ENCODE peak calls at places on chromosomes 5 and 9, in seven cellular contexts. One of them, this sample, is unnamed.

GRCh38 chr9:108783318-108784127 is 72.3 kb downstream of the ACTL7B start:
- DNase-seq in HCT116: no peak
- DNase-seq in GM12878: no peak
- DNase-seq in SK-N-SH: no peak
- DNase-seq in HepG2: no peak
- DNase-seq in H1: no peak
- DNase-seq in K562: no peak
- DNase-seq in this sample: no peak

GRCh38 chr9:70746316-70746715 is 331.9 kb upstream of the KLF9 start:
- DNase-seq in HepG2: no peak
- DNase-seq in H1: no peak
- DNase-seq in HCT116: no peak
- DNase-seq in K562: no peak
- DNase-seq in SK-N-SH: no peak
- DNase-seq in GM12878: no peak
- DNase-seq in this sample: no peak

GRCh38 chr5:138177936-138178515 is 404 bp downstream of the BRD8 start:
- DNase-seq in SK-N-SH: peak; percentile 55
- DNase-seq in H1: no peak
- DNase-seq in K562: peak; percentile 67
- DNase-seq in HCT116: no peak
- DNase-seq in HepG2: peak; percentile 23
- DNase-seq in GM12878: no peak
- DNase-seq in this sample: peak; percentile 52

GRCh38 chr9:128554155-128554862 is 1.9 kb downstream of the SPTAN1 start:
- DNase-seq in HepG2: peak; percentile 85
- DNase-seq in GM12878: peak; percentile 27
- DNase-seq in H1: peak; percentile 51
- DNase-seq in K562: peak; percentile 46
- DNase-seq in HCT116: peak; percentile 35
- DNase-seq in SK-N-SH: peak; percentile 37
- DNase-seq in this sample: peak; percentile 60

GRCh38 chr5:145827275-145827674 is 7.9 kb downstream of the PRELID2 start:
- DNase-seq in SK-N-SH: no peak
- DNase-seq in GM12878: no peak
- DNase-seq in HCT116: no peak
- DNase-seq in K562: peak; percentile 44
- DNase-seq in H1: no peak
- DNase-seq in HepG2: no peak
- DNase-seq in this sample: no peak

GRCh38 chr9:108478871-108479332 is 376.9 kb downstream of the ACTL7B start:
- DNase-seq in HepG2: peak; percentile 25
- DNase-seq in H1: no peak
- DNase-seq in K562: no peak
- DNase-seq in SK-N-SH: no peak
- DNase-seq in HCT116: no peak
- DNase-seq in GM12878: peak; percentile 15
- DNase-seq in this sample: peak; percentile 51

GRCh38 chr9:100082786-100083185 is 16.0 kb downstream of the ERP44 start:
- DNase-seq in SK-N-SH: no peak
- DNase-seq in HCT116: no peak
- DNase-seq in HepG2: no peak
- DNase-seq in K562: no peak
- DNase-seq in H1: no peak
- DNase-seq in GM12878: no peak
- DNase-seq in this sample: no peak

GRCh38 chr9:33787839-33788238 is 7.5 kb upstream of the PRSS3 start:
- DNase-seq in SK-N-SH: no peak
- DNase-seq in H1: no peak
- DNase-seq in HepG2: no peak
- DNase-seq in K562: no peak
- DNase-seq in HCT116: no peak
- DNase-seq in GM12878: no peak
- DNase-seq in this sample: no peak

GRCh38 chr9:121278535-121279169 is 10.7 kb downstream of the GSN start:
- DNase-seq in HepG2: no peak
- DNase-seq in GM12878: peak; percentile 11
- DNase-seq in HCT116: peak; percentile 59
- DNase-seq in K562: peak; percentile 60
- DNase-seq in H1: no peak
- DNase-seq in SK-N-SH: peak; percentile 59
- DNase-seq in this sample: peak; percentile 35

GRCh38 chr5:59116231-59116900 is 533.5 kb downstream of the RAB3C start:
- DNase-seq in K562: no peak
- DNase-seq in GM12878: no peak
- DNase-seq in HepG2: no peak
- DNase-seq in SK-N-SH: no peak
- DNase-seq in HCT116: no peak
- DNase-seq in H1: no peak
- DNase-seq in this sample: no peak

GRCh38 chr9:118222375-118222774 is 518.2 kb downstream of the TLR4 start:
- DNase-seq in HCT116: no peak
- DNase-seq in H1: no peak
- DNase-seq in SK-N-SH: no peak
- DNase-seq in K562: no peak
- DNase-seq in HepG2: no peak
- DNase-seq in GM12878: no peak
- DNase-seq in this sample: no peak

GRCh38 chr5:165459232-165459631 is 1953.8 kb downstream of the MAT2B start:
- DNase-seq in HCT116: no peak
- DNase-seq in GM12878: no peak
- DNase-seq in K562: no peak
- DNase-seq in SK-N-SH: no peak
- DNase-seq in HepG2: no peak
- DNase-seq in H1: no peak
- DNase-seq in this sample: no peak

GRCh38 chr5:38796000-38796738 is 49.6 kb upstream of the OSMR start:
- DNase-seq in H1: no peak
- DNase-seq in SK-N-SH: no peak
- DNase-seq in HCT116: no peak
- DNase-seq in K562: no peak
- DNase-seq in HepG2: no peak
- DNase-seq in GM12878: no peak
- DNase-seq in this sample: no peak

DNA sequence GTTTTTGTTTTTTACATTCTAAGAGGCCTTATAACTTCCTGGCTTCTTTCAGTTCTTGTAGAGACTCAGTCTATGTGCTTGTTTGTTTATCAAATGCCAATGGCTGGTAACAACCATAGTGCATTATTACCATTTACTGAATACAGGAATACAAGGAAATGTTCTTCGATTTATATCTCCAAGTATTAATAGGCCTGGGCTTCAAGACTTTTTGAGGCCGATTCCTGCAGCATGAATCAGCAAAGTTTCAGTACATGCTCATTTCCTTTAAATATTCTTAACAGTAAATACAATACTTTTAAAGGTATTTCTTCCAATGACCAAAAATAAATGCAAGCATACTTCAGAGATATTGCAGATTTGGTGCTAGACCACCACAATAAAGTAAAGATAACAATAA is 535.3 kb downstream of the EFNA5 start:
- DNase-seq in SK-N-SH: no peak
- DNase-seq in H1: no peak
- DNase-seq in HCT116: no peak
- DNase-seq in K562: no peak
- DNase-seq in HepG2: no peak
- DNase-seq in GM12878: no peak
- DNase-seq in this sample: no peak
- TF ChIP-seq JUND in SK-N-SH: peak; percentile 32
- TF ChIP-seq JUND in H1: no peak
- TF ChIP-seq JUND in HCT116: no peak
- TF ChIP-seq JUND in K562: no peak
- TF ChIP-seq JUND in HepG2: no peak
- TF ChIP-seq JUND in GM12878: no peak
- TF ChIP-seq JUND in this sample: no peak

GRCh38 chr5:179820127-179820482 is 600 bp upstream of the SQSTM1 start:
- DNase-seq in HepG2: no peak
- DNase-seq in SK-N-SH: no peak
- DNase-seq in GM12878: no peak
- DNase-seq in HCT116: no peak
- DNase-seq in H1: peak; percentile 67
- DNase-seq in K562: no peak
- DNase-seq in this sample: no peak

GRCh38 chr5:179821298-179822058 is 773 bp downstream of the SQSTM1 start:
- DNase-seq in K562: peak; percentile 85
- DNase-seq in HepG2: peak; percentile 80
- DNase-seq in SK-N-SH: peak; percentile 98
- DNase-seq in H1: peak; percentile 80
- DNase-seq in GM12878: no peak
- DNase-seq in HCT116: peak; percentile 81
- DNase-seq in this sample: peak; percentile 99

GRCh38 chr5:179819296-179820126 is 1.2 kb upstream of the SQSTM1 start:
- DNase-seq in HepG2: peak; percentile 82
- DNase-seq in GM12878: no peak
- DNase-seq in K562: peak; percentile 57
- DNase-seq in H1: peak; percentile 79
- DNase-seq in HCT116: no peak
- DNase-seq in SK-N-SH: peak; percentile 59
- DNase-seq in this sample: peak; percentile 68

GRCh38 chr5:179822059-179822432 is 1.3 kb downstream of the SQSTM1 start:
- DNase-seq in H1: no peak
- DNase-seq in K562: no peak
- DNase-seq in GM12878: no peak
- DNase-seq in HCT116: no peak
- DNase-seq in SK-N-SH: no peak
- DNase-seq in HepG2: no peak
- DNase-seq in this sample: no peak

GRCh38 chr5:179820483-179821297 is at the start of gene SQSTM1:
- DNase-seq in H1: peak; percentile 88
- DNase-seq in GM12878: no peak
- DNase-seq in HepG2: peak; percentile 45
- DNase-seq in SK-N-SH: peak; percentile 95
- DNase-seq in HCT116: no peak
- DNase-seq in K562: peak; percentile 80
- DNase-seq in this sample: peak; percentile 85
- TF ChIP-seq JUND in H1: no peak
- TF ChIP-seq JUND in GM12878: peak; percentile 18
- TF ChIP-seq JUND in HepG2: no peak
- TF ChIP-seq JUND in SK-N-SH: no peak
- TF ChIP-seq JUND in HCT116: no peak
- TF ChIP-seq JUND in K562: no peak
- TF ChIP-seq JUND in this sample: no peak

GRCh38 chr5:2143646-2144386 is 261.1 kb upstream of the IRX4 start:
- DNase-seq in H1: no peak
- DNase-seq in HCT116: no peak
- DNase-seq in K562: no peak
- DNase-seq in GM12878: no peak
- DNase-seq in SK-N-SH: no peak
- DNase-seq in HepG2: no peak
- DNase-seq in this sample: no peak

GRCh38 chr5:2140501-2140900 is 257.8 kb upstream of the IRX4 start:
- DNase-seq in K562: no peak
- DNase-seq in HepG2: no peak
- DNase-seq in H1: no peak
- DNase-seq in HCT116: no peak
- DNase-seq in SK-N-SH: no peak
- DNase-seq in GM12878: no peak
- DNase-seq in this sample: no peak

GRCh38 chr5:2143088-2143487 is 260.4 kb upstream of the IRX4 start:
- DNase-seq in HepG2: no peak
- DNase-seq in H1: no peak
- DNase-seq in SK-N-SH: no peak
- DNase-seq in HCT116: no peak
- DNase-seq in K562: peak; percentile 38
- DNase-seq in GM12878: no peak
- DNase-seq in this sample: no peak

GRCh38 chr5:2141254-2142000 is 258.7 kb upstream of the IRX4 start:
- DNase-seq in H1: no peak
- DNase-seq in HepG2: no peak
- DNase-seq in HCT116: no peak
- DNase-seq in GM12878: no peak
- DNase-seq in K562: no peak
- DNase-seq in SK-N-SH: no peak
- DNase-seq in this sample: no peak

GRCh38 chr5:2142456-2142954 is 259.8 kb upstream of the IRX4 start:
- DNase-seq in HCT116: no peak
- DNase-seq in GM12878: no peak
- DNase-seq in H1: no peak
- DNase-seq in HepG2: no peak
- DNase-seq in K562: no peak
- DNase-seq in SK-N-SH: no peak
- DNase-seq in this sample: no peak
- TF ChIP-seq JUND in HCT116: no peak
- TF ChIP-seq JUND in GM12878: no peak
- TF ChIP-seq JUND in H1: no peak
- TF ChIP-seq JUND in HepG2: no peak
- TF ChIP-seq JUND in K562: no peak
- TF ChIP-seq JUND in SK-N-SH: no peak
- TF ChIP-seq JUND in this sample: no peak

GRCh38 chr5:56128166-56128565 is 105.0 kb downstream of the ANKRD55 start:
- DNase-seq in HCT116: no peak
- DNase-seq in K562: no peak
- DNase-seq in HepG2: no peak
- DNase-seq in H1: no peak
- DNase-seq in SK-N-SH: no peak
- DNase-seq in GM12878: no peak
- DNase-seq in this sample: no peak

GRCh38 chr5:56129288-56129687 is 103.8 kb downstream of the ANKRD55 start:
- DNase-seq in HepG2: no peak
- DNase-seq in H1: no peak
- DNase-seq in GM12878: no peak
- DNase-seq in HCT116: no peak
- DNase-seq in SK-N-SH: no peak
- DNase-seq in K562: no peak
- DNase-seq in this sample: no peak

GRCh38 chr5:56124885-56125250 is 108.3 kb downstream of the ANKRD55 start:
- DNase-seq in HepG2: no peak
- DNase-seq in H1: no peak
- DNase-seq in GM12878: no peak
- DNase-seq in SK-N-SH: no peak
- DNase-seq in HCT116: no peak
- DNase-seq in K562: no peak
- DNase-seq in this sample: no peak

GRCh38 chr5:56123531-56124243 is 109.4 kb downstream of the ANKRD55 start:
- DNase-seq in HCT116: peak; percentile 91
- DNase-seq in SK-N-SH: no peak
- DNase-seq in H1: peak; percentile 50
- DNase-seq in HepG2: peak; percentile 99
- DNase-seq in GM12878: no peak
- DNase-seq in K562: peak; percentile 93
- DNase-seq in this sample: no peak

DNA sequence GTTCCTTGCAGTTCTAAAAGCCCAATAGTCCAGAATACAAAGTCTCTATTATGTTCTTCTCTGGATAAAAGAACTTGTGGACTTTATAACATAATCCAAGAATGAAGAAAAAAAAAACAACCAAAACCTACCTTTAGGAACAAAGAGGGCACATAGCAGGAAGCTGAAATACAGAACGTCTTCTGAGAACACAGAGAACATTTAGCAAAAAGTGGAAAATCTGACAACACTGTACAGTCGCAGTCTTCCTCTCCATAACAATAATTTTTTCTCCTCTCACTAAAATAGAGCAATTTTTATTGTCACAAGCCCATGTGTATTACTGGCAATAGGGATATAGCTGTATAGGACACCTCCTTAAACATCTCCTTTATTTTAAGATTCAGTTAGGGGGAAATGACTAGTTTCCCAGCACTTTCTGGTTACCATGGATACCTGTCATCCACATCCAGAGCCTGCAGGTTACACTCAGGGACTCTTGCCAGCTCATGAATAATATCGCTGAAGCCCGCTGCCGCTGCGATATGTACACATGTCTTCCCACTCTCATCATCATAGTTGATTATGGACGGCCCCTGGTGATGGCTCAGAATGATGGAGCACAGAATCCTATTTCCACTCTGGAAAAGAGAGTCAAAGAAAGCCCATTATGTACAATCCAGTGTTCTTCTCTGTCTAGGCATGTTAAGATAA is 106.5 kb downstream of the ANKRD55 start:
- DNase-seq in HCT116: no peak
- DNase-seq in K562: no peak
- DNase-seq in GM12878: no peak
- DNase-seq in HepG2: no peak
- DNase-seq in SK-N-SH: peak; percentile 55
- DNase-seq in H1: no peak
- DNase-seq in this sample: no peak
- TF ChIP-seq JUND in HCT116: no peak
- TF ChIP-seq JUND in K562: no peak
- TF ChIP-seq JUND in GM12878: no peak
- TF ChIP-seq JUND in HepG2: no peak
- TF ChIP-seq JUND in SK-N-SH: peak; percentile 3
- TF ChIP-seq JUND in H1: no peak
- TF ChIP-seq JUND in this sample: no peak